ENCODE peak calls at places on chromosomes 3 and 15, in four cellular contexts. H, V, R and I are unnamed samples.

GRCh38 chr15:69395460-69395859 is 18.7 kb upstream of the KIF23 start:
- DNase-seq in H (no peak), V (no peak), R (no peak), I (no peak)

GRCh38 chr3:184655597-184655996 is 56.3 kb downstream of the MAGEF1 start:
- DNase-seq in V (no peak), R (no peak), H (no peak), I (no peak)

GRCh38 chr15:23569513-23569912 is 4.0 kb downstream of the MKRN3 start:
- DNase-seq in H (no peak), V (no peak), R (no peak), I (no peak)

GRCh38 chr3:112973325-112974177 is 1.4 kb downstream of the CD200R1 start:
- DNase-seq in R (no peak), H (no peak), V (no peak), I (peak; percentile 48)

GRCh38 chr3:132255041-132255745 is 62.0 kb upstream of the ACP3 start:
- DNase-seq in V (peak; percentile 78), H (no peak), R (no peak), I (no peak)

GRCh38 chr15:95018888-95019545 is 787.7 kb downstream of the MCTP2 start:
- DNase-seq in H (peak; percentile 32), R (no peak), V (peak; percentile 82), I (no peak)

GRCh38 chr15:31457631-31458526 is 131.2 kb downstream of the KLF13 start:
- DNase-seq in R (no peak), V (peak; percentile 76), H (no peak), I (no peak)

GRCh38 chr15:66729339-66729951 is 27.4 kb downstream of the SMAD6 start:
- DNase-seq in V (no peak), H (no peak), R (peak; percentile 73), I (no peak)

GRCh38 chr3:126982125-126982521 is 792 bp upstream of the PLXNA1 start:
- DNase-seq in H (no peak), R (no peak), V (peak; percentile 54), I (peak; percentile 84)

GRCh38 chr3:20064796-20065564 is 24.7 kb downstream of the KAT2B start:
- DNase-seq in R (no peak), H (no peak), V (no peak), I (no peak)

GRCh38 chr3:120364821-120365220 is 15.7 kb upstream of the LRRC58 start:
- DNase-seq in R (no peak), H (no peak), V (no peak), I (no peak)

GRCh38 chr15:99755692-99756409 is 22.6 kb upstream of the LYSMD4 start:
- DNase-seq in V (no peak), R (peak; percentile 49), H (peak; percentile 56), I (peak; percentile 70)

GRCh38 chr15:80694624-80695098 is 449 bp upstream of the ABHD17C start:
- DNase-seq in R (no peak), V (no peak), H (no peak), I (no peak)

DNA sequence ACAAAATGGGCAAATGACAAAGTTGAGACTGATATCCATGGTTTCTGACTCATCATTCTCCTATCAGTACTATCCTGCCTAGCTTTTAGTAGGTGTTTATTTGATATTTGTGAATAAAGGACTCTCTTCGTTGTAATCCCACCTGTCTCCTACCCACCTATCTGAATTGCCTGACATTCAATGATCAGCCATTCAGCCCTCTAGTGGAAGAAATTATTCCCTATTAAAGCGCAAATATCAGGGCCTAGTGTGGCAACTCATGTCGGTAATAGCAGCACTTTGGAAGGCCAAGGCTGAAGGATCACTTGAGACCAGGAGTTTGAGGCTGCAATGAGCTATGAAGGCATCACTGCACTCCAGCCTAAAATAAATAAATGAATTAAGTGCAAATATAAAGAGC is 195.7 kb upstream of the SETMAR start:
- DNase-seq in R (no peak), V (no peak), H (no peak), I (no peak)
- TF ChIP-seq CTCF in R (no peak), V (no peak), H (no peak), I (peak; percentile 3)

GRCh38 chr3:52429779-52430415 is 15.0 kb downstream of the SEMA3G start:
- DNase-seq in R (no peak), V (no peak), H (no peak), I (no peak)

GRCh38 chr3:52429031-52429430 is 15.9 kb downstream of the SEMA3G start:
- DNase-seq in V (no peak), H (no peak), R (no peak), I (no peak)

GRCh38 chr3:52431459-52432223 is 13.3 kb downstream of the SEMA3G start:
- DNase-seq in R (no peak), H (no peak), V (no peak), I (no peak)

GRCh38 chr3:52430416-52430810 is 14.5 kb downstream of the SEMA3G start:
- DNase-seq in H (no peak), V (no peak), R (no peak), I (no peak)

DNA sequence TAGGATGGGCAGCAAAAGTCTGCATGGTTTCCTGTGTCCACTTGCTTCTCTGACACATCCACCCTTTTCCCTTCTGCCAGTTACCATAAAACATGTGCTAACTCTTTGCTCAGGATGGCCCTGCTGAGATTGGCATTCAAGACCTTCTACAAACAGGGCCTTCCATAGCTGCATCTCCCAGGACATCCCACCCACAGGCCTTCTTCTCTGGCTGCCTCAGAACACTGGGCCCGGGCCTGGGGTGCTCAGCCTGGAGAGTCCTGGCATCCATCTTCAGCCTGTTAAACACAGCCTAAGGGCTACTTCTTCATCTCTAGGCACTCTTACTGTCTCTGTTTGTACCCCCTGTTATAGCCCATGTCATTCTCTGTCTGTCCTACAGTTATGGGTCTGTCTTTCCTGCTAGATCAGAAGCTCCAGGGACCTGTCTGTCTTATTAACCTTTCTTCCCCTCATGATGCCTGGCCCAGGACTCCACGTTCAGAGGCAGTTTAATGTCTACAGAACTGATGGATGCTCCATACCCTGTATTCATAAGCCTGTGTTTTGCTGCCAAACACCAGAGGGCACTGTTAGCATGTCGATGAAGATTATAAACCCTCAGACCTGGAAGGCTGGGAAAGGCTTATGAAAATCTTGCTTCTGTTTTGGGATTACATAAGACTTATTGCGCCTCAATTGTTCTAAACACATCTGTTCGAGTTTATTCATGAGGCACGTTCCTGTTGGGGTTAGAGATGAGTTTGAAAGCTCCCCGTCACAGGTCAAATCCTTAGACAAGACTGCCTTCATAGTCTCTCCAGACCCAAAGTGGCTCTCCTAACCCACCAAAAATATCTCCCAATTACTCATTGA is 16.5 kb downstream of the SEMA3G start:
- DNase-seq in H (peak; percentile 63), V (no peak), R (peak; percentile 48), I (peak; percentile 57)
- TF ChIP-seq CTCF in H (peak; percentile 35), V (peak; percentile 86), R (peak; percentile 70), I (peak; percentile 69)

GRCh38 chr3:5232570-5232969 is 45.1 kb downstream of the EDEM1 start:
- DNase-seq in V (no peak), H (no peak), R (no peak), I (no peak)
- TF ChIP-seq CTCF in V (peak; percentile 23), H (no peak), R (no peak), I (no peak)

GRCh38 chr3:146589899-146590508 is 15.1 kb downstream of the PLSCR5 start:
- DNase-seq in H (peak; percentile 64), R (peak; percentile 12), V (no peak), I (peak; percentile 13)
- TF ChIP-seq CTCF in H (peak; percentile 65), R (peak; percentile 57), V (peak; percentile 83), I (peak; percentile 30)

DNA sequence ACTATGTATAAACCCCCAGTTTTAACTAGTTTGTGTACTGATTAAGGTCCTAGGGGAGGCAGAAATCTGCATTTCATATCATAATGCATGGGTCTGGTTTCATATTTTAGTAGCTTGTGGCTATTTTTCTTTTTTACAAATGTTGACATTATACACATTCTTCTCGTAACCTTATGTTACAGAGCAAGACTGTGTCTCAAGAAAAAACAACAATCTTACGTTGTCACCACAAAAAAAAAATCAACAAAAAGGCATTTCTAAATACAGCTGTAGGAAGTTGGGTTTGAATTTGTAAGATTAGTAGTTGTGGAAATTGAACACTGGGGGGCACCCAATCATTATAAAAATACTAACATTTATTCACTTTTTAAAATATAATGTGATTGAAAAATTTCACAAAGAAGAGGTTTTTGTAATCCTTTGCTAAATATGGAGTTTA is 17.9 kb downstream of the SERP1 start:
- DNase-seq in R (no peak), V (no peak), H (no peak), I (peak; percentile 28)
- TF ChIP-seq CTCF in R (peak; percentile 23), V (peak; percentile 62), H (peak; percentile 39), I (no peak)

GRCh38 chr3:4719011-4719649 is 226.0 kb downstream of the ITPR1 start:
- DNase-seq in V (no peak), R (no peak), H (no peak), I (no peak)

GRCh38 chr3:4718179-4718736 is 225.1 kb downstream of the ITPR1 start:
- DNase-seq in V (no peak), H (no peak), R (no peak), I (no peak)

GRCh38 chr3:4721511-4721911 is 228.4 kb downstream of the ITPR1 start:
- DNase-seq in H (no peak), R (no peak), V (peak; percentile 86), I (no peak)

GRCh38 chr3:4722103-4722502 is 229.0 kb downstream of the ITPR1 start:
- DNase-seq in R (no peak), V (no peak), H (peak; percentile 53), I (peak; percentile 61)

GRCh38 chr3:4720316-4721075 is 227.3 kb downstream of the ITPR1 start:
- DNase-seq in R (no peak), V (no peak), H (peak; percentile 58), I (peak; percentile 44)
- TF ChIP-seq CTCF in R (no peak), V (peak; percentile 77), H (peak; percentile 33), I (no peak)

DNA sequence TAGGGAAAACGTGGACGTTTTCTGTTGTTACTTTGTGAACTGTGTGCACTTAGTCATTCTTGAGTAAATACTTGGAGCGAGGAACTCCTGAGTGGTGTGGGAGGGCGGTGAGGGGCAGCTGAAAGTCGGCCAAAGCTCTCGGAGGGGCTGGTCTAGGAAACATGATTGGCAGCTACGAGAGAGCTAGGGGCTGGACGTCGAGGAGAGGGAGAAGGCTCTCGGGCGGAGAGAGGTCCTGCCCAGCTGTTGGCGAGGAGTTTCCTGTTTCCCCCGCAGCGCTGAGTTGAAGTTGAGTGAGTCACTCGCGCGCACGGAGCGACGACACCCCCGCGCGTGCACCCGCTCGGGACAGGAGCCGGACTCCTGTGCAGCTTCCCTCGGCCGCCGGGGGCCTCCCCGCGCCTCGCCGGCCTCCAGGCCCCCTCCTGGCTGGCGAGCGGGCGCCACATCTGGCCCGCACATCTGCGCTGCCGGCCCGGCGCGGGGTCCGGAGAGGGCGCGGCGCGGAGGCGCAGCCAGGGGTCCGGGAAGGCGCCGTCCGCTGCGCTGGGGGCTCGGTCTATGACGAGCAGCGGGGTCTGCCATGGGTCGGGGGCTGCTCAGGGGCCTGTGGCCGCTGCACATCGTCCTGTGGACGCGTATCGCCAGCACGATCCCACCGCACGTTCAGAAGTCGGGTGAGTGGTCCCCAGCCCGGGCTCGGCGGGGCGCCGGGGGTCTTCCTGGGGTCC is at the start of gene TGFBR2:
- DNase-seq in H (peak; percentile 95), R (peak; percentile 83), V (peak; percentile 95), I (peak; percentile 74)
- TF ChIP-seq CTCF in H (no peak), R (no peak), V (peak; percentile 50), I (no peak)

GRCh38 chr3:141278196-141279073 is 46.8 kb downstream of the PXYLP1 start:
- DNase-seq in H (no peak), R (no peak), V (no peak), I (no peak)

GRCh38 chr3:141280086-141280485 is 48.5 kb downstream of the PXYLP1 start:
- DNase-seq in H (no peak), R (no peak), V (no peak), I (no peak)

GRCh38 chr3:141277451-141277850 is 45.8 kb downstream of the PXYLP1 start:
- DNase-seq in V (no peak), H (no peak), R (no peak), I (no peak)

GRCh38 chr3:141280690-141281089 is 49.1 kb downstream of the PXYLP1 start:
- DNase-seq in V (no peak), R (no peak), H (no peak), I (no peak)

GRCh38 chr3:141279074-141279945 is 47.7 kb downstream of the PXYLP1 start:
- DNase-seq in R (no peak), V (no peak), H (no peak), I (peak; percentile 40)
- TF ChIP-seq CTCF in R (peak; percentile 52), V (peak; percentile 71), H (peak; percentile 73), I (peak; percentile 61)